ENCODE peak calls at places on chromosomes 4 and X, in eight cellular contexts. G is endothelial cell of umbilical vein, O is lower leg skin, B is suprapubic skin, C is esophagus squamous epithelium, Y is tibial nerve, H is vagina, K is stomach. E is an unnamed sample.

GRCh38 chr4:120673696-120674095 is 248.8 kb downstream of the PRDM5 start:
- DNase-seq in G (no peak), O (no peak), B (no peak), C (no peak), Y (no peak), H (no peak), K (no peak), E (no peak)

GRCh38 chr4:8316911-8317351 is 47.4 kb downstream of the HTRA3 start:
- DNase-seq in G (no peak), O (peak; percentile 78), B (peak; percentile 57), C (no peak), Y (no peak), H (peak; percentile 76), K (peak; percentile 18), E (no peak)

GRCh38 chr4:26140150-26140898 is 180.5 kb upstream of the RBPJ start:
- DNase-seq in G (no peak), O (no peak), B (no peak), C (no peak), Y (peak; percentile 14), H (no peak), K (no peak), E (peak; percentile 23)

GRCh38 chrX:40174594-40175415 is 77.0 kb upstream of the BCOR start:
- DNase-seq in G (peak; percentile 51), O (no peak), B (peak; percentile 70), C (no peak), Y (no peak), H (no peak), K (peak; percentile 51), E (no peak)

GRCh38 chr4:1245481-1246051 is 3.4 kb downstream of the CTBP1 start:
- DNase-seq in G (no peak), O (peak; percentile 81), B (peak; percentile 59), C (no peak), Y (no peak), H (no peak), K (no peak), E (no peak)

GRCh38 chr4:175947117-175947722 is 118.4 kb upstream of the WDR17 start:
- DNase-seq in G (peak; percentile 54), O (no peak), B (no peak), C (no peak), Y (peak; percentile 34), H (no peak), K (no peak), E (no peak)

GRCh38 chr4:87989765-87990164 is 14.3 kb downstream of the SPP1 start:
- DNase-seq in G (no peak), O (no peak), B (no peak), C (no peak), Y (no peak), H (no peak), K (no peak), E (no peak)

GRCh38 chrX:34918091-34918736 is 24.4 kb upstream of the FAM47B start:
- DNase-seq in G (no peak), O (no peak), B (no peak), C (no peak), Y (peak; percentile 8), H (no peak), K (no peak), E (no peak)

GRCh38 chr4:44425614-44426208 is 22.9 kb downstream of the KCTD8 start:
- DNase-seq in G (peak; percentile 35), O (no peak), B (no peak), C (no peak), Y (no peak), H (no peak), K (no peak), E (no peak)

GRCh38 chr4:110636231-110636676 is 13.4 kb upstream of the PITX2 start:
- DNase-seq in G (no peak), O (no peak), B (no peak), C (no peak), Y (no peak), H (no peak), K (no peak), E (peak; percentile 32)

GRCh38 chr4:119478446-119479179 is 150.0 kb downstream of the PDE5A start:
- DNase-seq in G (no peak), O (no peak), B (no peak), C (no peak), Y (no peak), H (no peak), K (no peak), E (no peak)

GRCh38 chr4:7189475-7190277 is 2.7 kb upstream of the SORCS2 start:
- DNase-seq in G (no peak), O (peak; percentile 75), B (peak; percentile 25), C (no peak), Y (no peak), H (peak; percentile 74), K (no peak), E (no peak)

GRCh38 chr4:147515220-147515936 is 34.5 kb downstream of the EDNRA start:
- DNase-seq in G (no peak), O (no peak), B (no peak), C (no peak), Y (no peak), H (no peak), K (no peak), E (no peak)

GRCh38 chr4:148808416-148808815 is 366.2 kb upstream of the NR3C2 start:
- DNase-seq in G (no peak), O (no peak), B (no peak), C (no peak), Y (no peak), H (no peak), K (no peak), E (no peak)

GRCh38 chr4:81604683-81605082 is 133.0 kb upstream of the RASGEF1B start:
- DNase-seq in G (no peak), O (no peak), B (no peak), C (no peak), Y (no peak), H (no peak), K (no peak), E (no peak)

GRCh38 chr4:169272265-169272886 is 1.6 kb upstream of the SH3RF1 start:
- DNase-seq in G (peak; percentile 28), O (no peak), B (no peak), C (no peak), Y (no peak), H (no peak), K (no peak), E (no peak)

GRCh38 chr4:169270156-169270809 is 473 bp downstream of the SH3RF1 start:
- DNase-seq in G (peak; percentile 61), O (peak; percentile 91), B (peak; percentile 75), C (no peak), Y (peak; percentile 23), H (no peak), K (peak; percentile 71), E (no peak)

GRCh38 chr4:169268951-169269781 is 1.6 kb downstream of the SH3RF1 start:
- DNase-seq in G (peak; percentile 61), O (no peak), B (no peak), C (no peak), Y (no peak), H (no peak), K (no peak), E (no peak)

GRCh38 chr4:169271692-169272007 is 894 bp upstream of the SH3RF1 start:
- DNase-seq in G (no peak), O (peak; percentile 85), B (no peak), C (no peak), Y (no peak), H (no peak), K (no peak), E (no peak)

GRCh38 chr4:169270810-169271691 is at the start of gene SH3RF1:
- DNase-seq in G (peak; percentile 88), O (peak; percentile 97), B (peak; percentile 90), C (peak; percentile 11), Y (peak; percentile 87), H (no peak), K (peak; percentile 90), E (peak; percentile 46)
- TF ChIP-seq POLR2A in G (peak; percentile 65), O (no peak), B (no peak), C (peak; percentile 46), Y (peak; percentile 64), H (peak; percentile 83), K (no peak), E (peak; percentile 92)

DNA sequence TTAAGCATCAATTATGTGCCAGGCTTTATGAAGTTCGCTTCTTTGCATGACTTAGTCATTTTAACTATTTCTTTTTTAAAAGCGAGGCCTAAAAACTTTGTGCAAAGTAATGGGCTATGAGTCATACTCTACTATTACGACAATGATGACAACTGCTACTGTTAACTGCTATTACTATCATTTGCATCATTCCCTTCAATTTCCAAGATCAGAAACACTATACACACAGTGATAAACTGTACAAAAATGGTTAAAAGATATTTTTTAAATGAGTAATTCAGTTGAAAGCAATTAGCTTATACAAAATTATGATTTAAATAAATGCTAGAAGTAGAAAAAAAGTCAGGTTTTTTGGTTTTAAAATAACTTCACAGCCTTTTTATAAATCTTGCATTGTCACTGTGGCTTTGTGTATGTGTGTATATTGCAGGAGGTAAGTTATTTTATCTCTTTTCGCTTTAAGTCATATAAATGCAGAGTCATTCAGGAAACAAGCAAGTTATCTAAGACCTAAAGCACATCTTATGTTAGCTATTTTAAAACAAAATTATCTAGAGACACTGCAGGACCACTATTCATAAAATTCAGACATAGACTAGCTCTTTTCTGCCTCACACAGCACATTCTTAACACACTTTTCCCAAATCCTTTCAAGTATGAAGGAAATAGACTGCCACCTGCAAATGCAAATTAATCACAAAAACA is 18.5 kb upstream of the CXCL3 start:
- DNase-seq in G (peak; percentile 20), O (no peak), B (no peak), C (no peak), Y (no peak), H (no peak), K (no peak), E (no peak)
- TF ChIP-seq POLR2A in G (no peak), O (no peak), B (no peak), C (no peak), Y (no peak), H (no peak), K (no peak), E (no peak)

GRCh38 chr4:145732895-145733880 is 53.2 kb downstream of the C4orf51 start:
- DNase-seq in G (peak; percentile 97), O (peak; percentile 99), B (peak; percentile 95), C (peak; percentile 35), Y (peak; percentile 81), H (no peak), K (peak; percentile 96), E (peak; percentile 58)
- TF ChIP-seq POLR2A in G (peak; percentile 73), O (peak; percentile 31), B (peak; percentile 13), C (peak; percentile 5), Y (peak; percentile 14), H (peak; percentile 59), K (no peak), E (peak; percentile 52)

GRCh38 chrX:46910415-46910814 is 1.8 kb upstream of the JADE3 start:
- DNase-seq in G (no peak), O (no peak), B (no peak), C (no peak), Y (no peak), H (no peak), K (no peak), E (no peak)

GRCh38 chrX:46912673-46913491 is 661 bp downstream of the JADE3 start:
- DNase-seq in G (peak; percentile 40), O (no peak), B (peak; percentile 66), C (no peak), Y (no peak), H (no peak), K (peak; percentile 45), E (peak; percentile 6)

GRCh38 chrX:46916273-46916672 is 4.1 kb downstream of the JADE3 start:
- DNase-seq in G (no peak), O (no peak), B (no peak), C (no peak), Y (no peak), H (no peak), K (no peak), E (no peak)

GRCh38 chrX:46913710-46914109 is 1.5 kb downstream of the JADE3 start:
- DNase-seq in G (peak; percentile 33), O (no peak), B (no peak), C (no peak), Y (peak; percentile 11), H (no peak), K (peak; percentile 27), E (no peak)

GRCh38 chrX:46912098-46912672 is at the start of gene JADE3:
- DNase-seq in G (peak; percentile 75), O (peak; percentile 92), B (peak; percentile 68), C (no peak), Y (peak; percentile 33), H (no peak), K (peak; percentile 76), E (peak; percentile 26)
- TF ChIP-seq POLR2A in G (no peak), O (no peak), B (no peak), C (no peak), Y (no peak), H (peak; percentile 18), K (no peak), E (peak; percentile 16)